ENCODE peak calls at places on chromosomes 7 and 10, in four cellular contexts. X, N, H and W are unnamed samples. For H3K4me1 and H3K27me3, the result is how much of the 10 kb centered on the place peaks cover.

GRCh38 chr7:150732786-150733733 is 4.2 kb upstream of the GIMAP5 start:
- DNase-seq in H (no peak), X (peak), N (no peak), W (no peak)

GRCh38 chr7:82017334-82017943 is 247.6 kb upstream of the HGF start:
- DNase-seq in X (no peak), N (no peak), H (peak), W (no peak)

GRCh38 chr7:112214268-112214667 is 7.8 kb downstream of the ZNF277 start:
- DNase-seq in H (no peak), N (no peak), X (no peak), W (no peak)

GRCh38 chr7:21253740-21254687 is 173.9 kb upstream of the SP4 start:
- DNase-seq in X (no peak), N (peak), H (peak), W (peak)

GRCh38 chr7:138584283-138584682 is 116.9 kb downstream of the SVOPL start:
- DNase-seq in H (no peak), N (no peak), X (no peak), W (no peak)

GRCh38 chr10:27635699-27636270 is 109.8 kb downstream of the MKX start:
- DNase-seq in H (no peak), X (no peak), N (no peak), W (no peak)

GRCh38 chr10:106680061-106680460 is 484.4 kb downstream of the SORCS1 start:
- DNase-seq in H (no peak), N (no peak), X (no peak), W (no peak)

GRCh38 chr7:33893377-33893776 is 12.0 kb upstream of the BMPER start:
- DNase-seq in N (no peak), H (no peak), X (no peak), W (no peak)

GRCh38 chr10:6962576-6962975 is 382.5 kb upstream of the PRKCQ start:
- DNase-seq in N (no peak), X (no peak), H (no peak), W (no peak)

GRCh38 chr7:99551329-99551728 is 585 bp downstream of the FAM200A start:
- DNase-seq in H (no peak), N (peak), X (no peak), W (no peak)

GRCh38 chr7:105493196-105493927 is 28.7 kb downstream of the PUS7 start:
- DNase-seq in H (no peak), N (no peak), X (no peak), W (no peak)

GRCh38 chr10:112361951-112362770 is 11.8 kb upstream of the ACSL5 start:
- DNase-seq in N (peak), X (peak), H (peak), W (peak)

GRCh38 chr7:99004781-99005500 is 126.6 kb downstream of the TRRAP start:
- DNase-seq in X (no peak), N (no peak), H (no peak), W (peak)

GRCh38 chr10:113743594-113743993 is 7.9 kb upstream of the PLEKHS1 start:
- DNase-seq in H (no peak), X (no peak), N (no peak), W (no peak)

GRCh38 chr7:51121945-51122425 is 194.6 kb downstream of the COBL start:
- DNase-seq in N (peak), H (no peak), X (no peak), W (no peak)

GRCh38 chr10:77578583-77579227 is 58.9 kb downstream of the KCNMA1 start:
- DNase-seq in H (no peak), N (no peak), X (no peak), W (no peak)

GRCh38 chr7:140197938-140198337 is 21.2 kb upstream of the KDM7A start:
- DNase-seq in X (no peak), N (no peak), H (no peak), W (no peak)

GRCh38 chr7:1679966-1680730 is 10.1 kb downstream of the ELFN1 start:
- DNase-seq in H (no peak), X (no peak), N (no peak), W (peak)

GRCh38 chr7:43568529-43568928 is 14.4 kb upstream of the STK17A start:
- DNase-seq in H (no peak), X (no peak), N (no peak), W (no peak)

GRCh38 chr7:214410-215212 is 22.2 kb downstream of the FAM20C start:
- DNase-seq in H (peak), N (no peak), X (no peak), W (no peak)

GRCh38 chr7:31695856-31696255 is 8.8 kb downstream of the PPP1R17 start:
- DNase-seq in H (no peak), N (no peak), X (no peak), W (no peak)

GRCh38 chr7:129607471-129608120 is 3.9 kb upstream of the NRF1 start:
- DNase-seq in N (peak), H (peak), X (no peak), W (peak)

GRCh38 chr7:76201732-76202665 is at the start of gene SRRM3:
- DNase-seq in H (peak), N (peak), X (no peak), W (peak)

GRCh38 chr10:60138026-60138425 is 231.7 kb upstream of the CCDC6 start:
- DNase-seq in N (no peak), X (no peak), H (no peak), W (no peak)

GRCh38 chr10:4176500-4177281 is 391.7 kb upstream of the KLF6 start:
- DNase-seq in H (no peak), X (no peak), N (no peak), W (no peak)

GRCh38 chr10:80471715-80472233 is 17.7 kb downstream of the TSPAN14 start:
- DNase-seq in X (no peak), N (no peak), H (no peak), W (no peak)

GRCh38 chr7:36224916-36225858 is 72.1 kb downstream of the EEPD1 start:
- DNase-seq in H (peak), N (no peak), X (no peak), W (no peak)

GRCh38 chr10:62657244-62657835 is 147.2 kb upstream of the ADO start:
- DNase-seq in X (no peak), H (no peak), N (no peak), W (no peak)

GRCh38 chr10:78846770-78847169 is 222.0 kb upstream of the ZMIZ1 start:
- DNase-seq in N (no peak), X (no peak), H (no peak), W (no peak)

DNA sequence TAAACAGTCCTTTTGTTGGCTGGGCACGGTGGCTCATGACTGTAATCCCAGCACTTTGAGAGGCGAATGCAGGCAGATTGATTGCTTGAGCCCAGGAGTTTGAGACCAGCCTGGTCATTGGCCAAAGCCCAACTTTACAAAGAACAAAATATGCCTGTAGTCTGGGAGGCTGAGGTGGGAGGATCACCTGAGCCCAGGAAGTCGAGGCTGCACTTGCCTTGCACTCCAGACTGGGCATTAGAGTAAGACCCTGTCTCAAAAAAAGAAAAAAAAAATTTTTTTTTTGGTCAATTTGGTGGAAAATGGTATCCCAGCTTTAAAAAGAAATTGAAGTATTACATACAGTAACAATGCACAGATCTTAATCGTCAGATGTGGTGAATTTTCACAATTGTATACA is 4.8 kb downstream of the GLRX3 start:
- DNase-seq in X (no peak), H (no peak), N (no peak), W (no peak)
- H3K4me1 ChIP-seq in X (half or more), H (under half), N (under half), W (under half)

DNA sequence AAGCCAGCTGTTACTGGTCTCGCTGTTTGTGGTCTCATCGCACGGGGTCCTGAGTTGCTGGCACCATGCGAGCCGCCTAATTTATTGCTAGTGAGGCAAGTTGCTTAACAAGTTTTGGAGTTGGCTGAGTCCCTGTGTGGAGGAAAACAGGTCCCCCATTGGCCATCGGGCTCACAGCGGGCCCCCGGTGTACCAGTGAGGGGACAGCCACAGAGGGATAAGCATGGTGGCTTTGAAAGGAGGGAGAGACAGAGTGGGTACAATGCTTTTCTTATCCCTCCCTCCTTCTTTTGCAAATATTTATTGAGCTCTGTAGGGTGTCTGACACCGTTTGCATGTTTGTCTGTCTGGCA is 2.8 kb downstream of the HTRA1 start:
- DNase-seq in X (no peak), H (no peak), N (no peak), W (no peak)
- H3K27me3 ChIP-seq in X (under half), H (under half), N (under half), W (under half)

DNA sequence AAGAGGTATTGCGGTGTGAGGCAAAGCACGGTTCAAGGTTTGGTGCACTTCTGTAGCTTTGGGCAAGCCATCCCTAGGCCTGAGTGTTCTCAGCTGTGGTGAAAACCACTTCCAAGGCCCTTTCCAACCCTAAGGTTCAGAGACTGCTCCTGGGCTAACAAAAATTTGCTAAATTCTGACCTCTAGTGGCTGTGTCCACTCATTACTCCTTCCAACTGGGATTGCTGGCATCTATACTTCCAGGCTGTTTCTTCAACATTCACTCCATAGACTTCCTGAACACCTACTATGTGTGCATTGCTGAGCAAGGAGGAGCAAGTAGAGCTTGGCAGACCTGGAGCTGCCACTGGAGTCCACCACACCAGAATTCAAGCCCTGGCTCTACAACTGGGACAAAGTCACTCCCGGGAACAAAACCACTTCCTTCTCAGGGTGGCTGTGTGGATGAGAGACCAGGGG is 29.3 kb upstream of the SH3PXD2A start:
- DNase-seq in N (peak), X (peak), H (peak), W (peak)
- H3K4me1 ChIP-seq in N (under half), X (under half), H (under half), W (under half)

GRCh38 chr10:92692697-92693533 is 3.2 kb downstream of the HHEX start:
- DNase-seq in H (no peak), N (no peak), X (no peak), W (no peak)

GRCh38 chr10:92691591-92692084 is 1.9 kb downstream of the HHEX start:
- DNase-seq in H (no peak), N (peak), X (no peak), W (peak)

GRCh38 chr10:92691042-92691590 is 1.4 kb downstream of the HHEX start:
- DNase-seq in H (no peak), X (no peak), N (peak), W (peak)

GRCh38 chr10:92692085-92692671 is 2.4 kb downstream of the HHEX start:
- DNase-seq in N (no peak), X (no peak), H (no peak), W (no peak)

GRCh38 chr10:92693534-92693893 is 3.8 kb downstream of the HHEX start:
- DNase-seq in X (no peak), N (no peak), H (no peak), W (no peak)
- H3K27me3 ChIP-seq in X (under half), N (under half), H (under half), W (under half)

GRCh38 chr7:132654150-132654549 is 77.9 kb upstream of the PLXNA4 start:
- DNase-seq in N (no peak), X (no peak), H (no peak), W (no peak)
- H3K4me1 ChIP-seq in N (under half), X (under half), H (under half), W (under half)

GRCh38 chr7:157693071-157693520 is 356.3 kb downstream of the DNAJB6 start:
- DNase-seq in X (no peak), N (no peak), H (no peak), W (peak)

GRCh38 chr7:157691521-157692155 is 354.8 kb downstream of the DNAJB6 start:
- DNase-seq in N (no peak), H (no peak), X (no peak), W (peak)

GRCh38 chr7:157694389-157694665 is 357.5 kb downstream of the DNAJB6 start:
- DNase-seq in H (no peak), X (no peak), N (no peak), W (no peak)

GRCh38 chr7:157692156-157693011 is 355.6 kb downstream of the DNAJB6 start:
- DNase-seq in H (no peak), N (no peak), X (no peak), W (no peak)

GRCh38 chr7:157693521-157694388 is 357.0 kb downstream of the DNAJB6 start:
- DNase-seq in H (no peak), X (no peak), N (no peak), W (peak)
- H3K27me3 ChIP-seq in H (under half), X (under half), N (half or more), W (under half)

DNA sequence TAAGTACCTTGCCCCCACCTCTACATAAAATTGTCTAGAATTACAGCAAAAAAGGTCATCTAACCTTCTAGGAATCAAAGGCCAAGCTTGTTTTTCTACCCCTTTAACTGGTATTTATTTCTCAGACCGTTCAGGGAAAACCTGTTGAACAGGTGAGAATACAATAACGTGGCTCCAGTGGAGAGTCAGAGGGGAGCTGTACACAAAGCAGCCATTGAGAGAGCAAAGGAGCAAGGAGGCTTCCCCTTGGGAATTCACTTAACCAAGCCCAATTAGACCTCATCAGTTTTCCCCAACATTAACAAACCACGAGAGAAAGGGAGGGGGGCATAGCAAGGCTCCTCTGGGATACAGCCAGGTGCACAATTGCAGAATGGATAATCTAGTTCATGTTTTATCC is 101.9 kb downstream of the ELMO1 start:
- DNase-seq in X (no peak), H (no peak), N (no peak), W (no peak)
- H3K4me1 ChIP-seq in X (under half), H (under half), N (under half), W (under half)